ENCODE peak calls at places on chromosomes 4 and X, in nine cellular contexts. Q, E, T, A, I, G, M, X and R are unnamed samples.
A peak's percentile ranks its signal among the peaks of the same experiment; 100 is the strongest.

GRCh38 chr4:25441519-25442117 is 64.6 kb downstream of the ANAPC4 start:
- DNase-seq in T (peak; percentile 48), A (no peak), M (no peak), E (peak; percentile 24), Q (peak; percentile 81), X (peak; percentile 45), I (peak; percentile 68), G (peak; percentile 83), R (peak; percentile 74)

GRCh38 chr4:39365360-39365759 is 802 bp downstream of the RFC1 start:
- DNase-seq in M (no peak), I (no peak), E (no peak), A (no peak), T (no peak), Q (no peak), G (no peak), X (no peak), R (no peak)

GRCh38 chr4:169815606-169816005 is 57.9 kb upstream of the HPF1 start:
- DNase-seq in A (no peak), Q (no peak), G (no peak), X (no peak), T (no peak), M (no peak), I (no peak), E (no peak), R (no peak)

GRCh38 chr4:92812652-92813051 is 508.9 kb downstream of the GRID2 start:
- DNase-seq in E (no peak), A (no peak), I (no peak), G (no peak), X (no peak), M (no peak), Q (no peak), T (no peak), R (no peak)

GRCh38 chr4:124055896-124056295 is 656.6 kb downstream of the ANKRD50 start:
- DNase-seq in G (no peak), I (no peak), Q (no peak), X (no peak), M (no peak), E (no peak), T (no peak), A (no peak), R (no peak)

GRCh38 chr4:7206385-7206784 is 14.0 kb downstream of the SORCS2 start:
- DNase-seq in X (peak; percentile 35), Q (peak; percentile 63), A (no peak), E (peak; percentile 44), I (no peak), M (no peak), G (no peak), T (no peak), R (peak; percentile 55)

GRCh38 chr4:953574-953915 is 19.8 kb downstream of the DGKQ start:
- DNase-seq in Q (no peak), M (no peak), A (no peak), G (no peak), T (no peak), X (no peak), I (no peak), E (no peak), R (no peak)

GRCh38 chrX:103464774-103465117 is 54.5 kb downstream of the RAB40A start:
- DNase-seq in X (peak; percentile 44), A (no peak), E (peak; percentile 52), M (peak; percentile 49), T (peak; percentile 81), G (peak; percentile 58), Q (peak; percentile 83), I (peak; percentile 74), R (peak; percentile 90)

GRCh38 chr4:116539744-116540143 is 545.6 kb downstream of the TRAM1L1 start:
- DNase-seq in E (no peak), M (no peak), Q (no peak), G (no peak), I (no peak), X (no peak), A (no peak), T (no peak), R (no peak)

GRCh38 chrX:149151805-149152757 is 353.0 kb downstream of the IDS start:
- DNase-seq in X (no peak), M (no peak), G (no peak), Q (peak; percentile 86), A (no peak), T (no peak), E (no peak), I (no peak), R (no peak)

GRCh38 chr4:177505171-177505615 is 63.0 kb upstream of the AGA start:
- DNase-seq in M (no peak), I (peak; percentile 35), A (no peak), G (no peak), X (peak; percentile 31), Q (no peak), T (no peak), E (no peak), R (no peak)
- H3K4me3 ChIP-seq in M (no peak overlapping the region), I (no peak overlapping the region), A (no peak overlapping the region), G (no peak overlapping the region), X (no peak overlapping the region), Q (no peak overlapping the region), T (no peak overlapping the region), E (no peak overlapping the region), R (no peak overlapping the region)

GRCh38 chrX:115582035-115582870 is 21.3 kb downstream of the PLS3 start:
- DNase-seq in X (no peak), G (no peak), E (peak; percentile 18), I (no peak), A (no peak), M (no peak), T (no peak), Q (no peak), R (no peak)
- H3K4me1 ChIP-seq in X (no peaks in the 10 kb centered on the region), G (no peaks in the 10 kb centered on the region), E (peaks cover 57% of the 10 kb centered on the region), I (peaks cover 25% of the 10 kb centered on the region), A (peaks cover 22% of the 10 kb centered on the region), M (no peaks in the 10 kb centered on the region), T (no peaks in the 10 kb centered on the region), Q (peaks cover 35% of the 10 kb centered on the region), R (peaks cover 29% of the 10 kb centered on the region)

GRCh38 chr4:4269326-4269725 is 20.6 kb downstream of the LYAR start:
- DNase-seq in G (no peak), E (no peak), Q (no peak), X (no peak), M (peak; percentile 53), I (no peak), A (no peak), T (no peak), R (no peak)
- H3K36me3 ChIP-seq in G (peaks cover 21% of the 10 kb centered on the region), E (peaks cover 63% of the 10 kb centered on the region), Q (peaks cover 34% of the 10 kb centered on the region), X (peaks cover 73% of the 10 kb centered on the region), M (peaks cover 25% of the 10 kb centered on the region), I (peaks cover 71% of the 10 kb centered on the region), A (peaks cover 24% of the 10 kb centered on the region), T (peaks cover 7% of the 10 kb centered on the region), R (peaks cover 43% of the 10 kb centered on the region)

GRCh38 chrX:40084471-40084870 is 13.3 kb downstream of the BCOR start:
- DNase-seq in I (no peak), A (no peak), G (no peak), T (no peak), E (no peak), X (no peak), Q (no peak), M (no peak), R (no peak)
- H3K4me3 ChIP-seq in I (no peak overlapping the region), A (no peak overlapping the region), G (no peak overlapping the region), T (no peak overlapping the region), E (no peak overlapping the region), X (peak overlapping the region; percentile 6), Q (no peak overlapping the region), M (no peak overlapping the region), R (no peak overlapping the region)